ENCODE peak calls at places on chromosome 3, in five cellular contexts. A is body of pancreas, E is HCT116, U is adrenal gland, L is erythroblast. Q is an unnamed sample.

GRCh38 chr3:13795816-13796215 is 84.1 kb downstream of the WNT7A start:
- DNase-seq in A (no peak), E (no peak), U (no peak), L (no peak), Q (no peak)

GRCh38 chr3:157160652-157161480 is 919 bp upstream of the CCNL1 start:
- DNase-seq in A (peak), E (peak), U (peak), L (peak), Q (peak)

GRCh38 chr3:25438791-25439555 is 10.9 kb downstream of the RARB start:
- DNase-seq in A (no peak), E (no peak), U (no peak), L (no peak), Q (no peak)

GRCh38 chr3:52193059-52193458 is 4.9 kb upstream of the ALAS1 start:
- DNase-seq in A (no peak), E (no peak), U (peak), L (no peak), Q (peak)

GRCh38 chr3:154921351-154921750 is 158.8 kb upstream of the MME start:
- DNase-seq in A (no peak), E (no peak), U (no peak), L (no peak), Q (no peak)

GRCh38 chr3:65968996-65969395 is 69.7 kb downstream of the MAGI1 start:
- DNase-seq in A (no peak), E (no peak), U (no peak), L (no peak), Q (no peak)

GRCh38 chr3:141303481-141304223 is 64.7 kb upstream of the ZBTB38 start:
- DNase-seq in A (peak), E (peak), U (peak), L (peak), Q (peak)

GRCh38 chr3:197306374-197307086 is 8.1 kb upstream of the DLG1 start:
- DNase-seq in A (no peak), E (no peak), U (no peak), L (no peak), Q (no peak)

GRCh38 chr3:149883134-149883533 is 70.1 kb downstream of the RNF13 start:
- DNase-seq in A (no peak), E (no peak), U (no peak), L (no peak), Q (no peak)

GRCh38 chr3:126659915-126660886 is 5.3 kb upstream of the TXNRD3 start:
- DNase-seq in A (no peak), E (no peak), U (no peak), L (no peak), Q (peak)

GRCh38 chr3:66836363-66837152 is 161.5 kb upstream of the KBTBD8 start:
- DNase-seq in A (no peak), E (no peak), U (no peak), L (no peak), Q (no peak)

GRCh38 chr3:139937674-139938279 is 2.8 kb downstream of the CLSTN2 start:
- DNase-seq in A (peak), E (peak), U (peak), L (peak), Q (peak)

GRCh38 chr3:141115752-141116541 is 64.8 kb downstream of the SPSB4 start:
- DNase-seq in A (no peak), E (no peak), U (no peak), L (no peak), Q (no peak)

GRCh38 chr3:172189987-172190603 is 150.7 kb downstream of the FNDC3B start:
- DNase-seq in A (no peak), E (no peak), U (no peak), L (no peak), Q (no peak)

GRCh38 chr3:182726258-182727142 is 66.8 kb upstream of the ATP11B start:
- DNase-seq in A (no peak), E (no peak), U (no peak), L (peak), Q (no peak)

GRCh38 chr3:81105761-81106160 is 655.7 kb downstream of the GBE1 start:
- DNase-seq in A (no peak), E (no peak), U (no peak), L (no peak), Q (no peak)

GRCh38 chr3:157087398-157088132 is 72.4 kb downstream of the CCNL1 start:
- DNase-seq in A (no peak), E (peak), U (no peak), L (no peak), Q (no peak)

GRCh38 chr3:179907784-179908482 is 128.8 kb downstream of the PEX5L start:
- DNase-seq in A (peak), E (no peak), U (no peak), L (no peak), Q (no peak)

GRCh38 chr3:15438988-15439387 is 11.6 kb downstream of the EAF1 start:
- DNase-seq in A (no peak), E (no peak), U (no peak), L (peak), Q (no peak)

GRCh38 chr3:34005886-34006285 is 207.5 kb downstream of the PDCD6IP start:
- DNase-seq in A (no peak), E (no peak), U (no peak), L (no peak), Q (peak)

GRCh38 chr3:15345608-15346137 is 13.3 kb upstream of the SH3BP5 start:
- DNase-seq in A (no peak), E (no peak), U (no peak), L (no peak), Q (no peak)

GRCh38 chr3:119639494-119640350 is 20.7 kb downstream of the POPDC2 start:
- DNase-seq in A (no peak), E (no peak), U (no peak), L (peak), Q (no peak)

GRCh38 chr3:126468028-126468891 is 7.4 kb downstream of the ZXDC start:
- DNase-seq in A (peak), E (no peak), U (no peak), L (peak), Q (no peak)

GRCh38 chr3:24229468-24230263 is 265.0 kb downstream of the THRB start:
- DNase-seq in A (no peak), E (no peak), U (no peak), L (no peak), Q (no peak)

GRCh38 chr3:168047190-168047795 is 48.4 kb downstream of the GOLIM4 start:
- DNase-seq in A (no peak), E (peak), U (no peak), L (peak), Q (peak)

DNA sequence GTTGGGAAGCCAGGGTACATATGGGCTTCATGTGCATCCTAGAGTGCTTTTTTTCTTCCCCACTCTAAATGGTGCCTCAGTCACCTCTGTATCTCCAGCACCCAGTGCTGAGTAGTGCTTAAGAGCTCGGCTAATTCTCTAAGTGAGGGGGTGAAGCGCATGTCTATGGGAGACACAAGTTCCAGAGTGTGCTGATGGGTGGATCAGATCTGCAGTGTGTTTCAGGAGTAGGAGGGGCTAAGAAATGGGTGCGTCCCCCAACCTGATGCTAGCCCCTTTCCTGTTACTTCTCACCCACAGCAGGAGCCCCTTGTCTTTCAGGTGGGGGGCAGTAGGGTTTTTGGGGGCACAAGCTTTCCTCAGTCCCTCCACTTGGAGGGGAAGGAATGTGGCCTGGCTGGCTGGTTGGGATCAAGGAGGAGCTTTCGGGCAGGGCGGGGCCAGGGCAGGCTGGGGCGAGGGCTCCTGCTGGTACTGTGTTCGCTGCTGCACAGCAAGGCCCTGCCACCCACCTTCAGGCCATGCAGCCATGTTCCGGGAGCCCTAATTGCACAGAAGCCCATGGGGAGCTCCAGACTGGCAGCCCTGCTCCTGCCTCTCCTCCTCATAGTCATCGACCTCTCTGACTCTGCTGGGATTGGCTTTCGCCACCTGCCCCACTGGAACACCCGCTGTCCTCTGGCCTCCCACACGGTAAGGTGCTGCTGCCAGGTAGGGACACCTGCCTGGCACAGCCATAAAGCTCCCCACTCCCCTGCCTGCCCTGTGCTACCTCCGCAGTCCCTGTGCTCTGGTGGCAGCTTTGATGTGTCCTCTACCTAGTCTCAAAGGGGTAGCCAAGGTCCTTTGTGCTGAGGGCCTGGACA is at the start of gene IL17RE:
- DNase-seq in A (peak), E (no peak), U (no peak), L (peak), Q (no peak)
- TF ChIP-seq POLR2A in A (peak), E (no peak), U (no peak), L (no peak), Q (no peak)

GRCh38 chr3:50122661-50123391 is 32.3 kb upstream of the SEMA3F start:
- DNase-seq in A (no peak), E (no peak), U (no peak), L (no peak), Q (no peak)

GRCh38 chr3:50123394-50124361 is 31.4 kb upstream of the SEMA3F start:
- DNase-seq in A (no peak), E (no peak), U (no peak), L (no peak), Q (no peak)

GRCh38 chr3:50120364-50121095 is 31.8 kb downstream of the RBM5 start:
- DNase-seq in A (no peak), E (no peak), U (no peak), L (no peak), Q (no peak)

GRCh38 chr3:50121416-50122032 is 32.8 kb downstream of the RBM5 start:
- DNase-seq in A (peak), E (peak), U (peak), L (peak), Q (peak)

DNA sequence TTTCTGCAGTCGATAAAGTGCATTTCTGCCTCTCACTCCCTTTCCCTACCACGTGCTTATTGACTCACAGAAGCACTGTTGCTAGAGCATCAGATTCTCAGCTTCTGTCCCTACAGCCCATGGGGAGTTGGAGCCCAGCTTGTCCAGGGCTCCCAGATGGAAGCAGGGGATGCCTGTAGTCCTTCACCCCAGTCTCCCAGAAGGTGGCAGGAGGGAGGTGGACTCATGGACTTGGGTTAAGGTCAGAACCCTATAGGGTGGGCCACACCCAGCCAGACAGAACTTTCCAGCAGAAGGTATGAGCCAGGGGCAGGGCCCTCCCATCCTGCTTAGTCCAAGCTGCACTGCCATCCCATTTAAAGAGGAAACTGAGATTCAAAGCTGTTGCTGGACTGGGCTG is 33.1 kb upstream of the SEMA3F start:
- DNase-seq in A (no peak), E (no peak), U (no peak), L (peak), Q (no peak)
- TF ChIP-seq POLR2A in A (no peak), E (no peak), U (no peak), L (no peak), Q (no peak)

DNA sequence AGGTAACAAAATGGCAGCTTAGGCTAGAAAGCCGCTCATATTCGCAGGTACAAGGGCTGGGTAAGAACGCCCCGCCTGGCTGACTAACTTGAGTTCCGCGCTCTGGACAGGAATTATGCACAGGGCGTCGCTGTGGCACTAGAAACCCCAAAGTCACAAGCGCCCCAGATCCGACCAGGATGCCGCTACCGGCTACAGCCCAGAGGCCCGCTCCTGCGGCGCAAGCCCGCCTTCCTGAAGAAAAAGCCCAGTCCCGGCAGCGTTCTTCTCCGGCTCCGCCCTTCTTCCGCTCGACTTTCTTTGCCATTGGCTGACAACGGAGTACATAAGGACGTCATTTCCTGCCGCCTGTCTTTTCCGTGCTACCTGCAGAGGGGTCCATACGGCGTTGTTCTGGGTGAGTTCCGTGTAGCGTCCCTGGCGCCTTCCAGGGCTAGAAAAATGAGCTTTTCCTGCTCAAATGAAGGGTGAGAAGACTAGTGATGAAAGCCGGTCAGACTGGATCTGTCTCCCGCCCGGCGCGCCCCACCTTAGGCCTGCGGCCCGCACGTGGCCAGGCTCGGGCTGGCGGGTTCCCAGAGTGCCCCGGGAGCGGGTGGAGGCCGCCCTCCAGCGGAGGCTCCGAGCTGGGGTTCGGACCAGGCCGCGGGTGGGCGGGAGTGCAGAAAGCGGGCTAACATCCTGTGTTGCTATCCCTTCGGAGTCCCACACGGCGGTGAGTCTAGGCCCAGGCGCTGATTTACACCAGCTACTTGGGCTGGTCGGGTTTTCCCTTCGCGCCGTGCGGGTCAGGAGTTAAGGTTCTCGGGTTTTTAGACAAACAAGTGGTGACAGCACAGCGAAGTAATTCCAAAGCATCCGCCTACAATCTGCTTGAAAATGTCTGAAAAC is at the start of gene RPSA:
- DNase-seq in A (peak), E (peak), U (peak), L (peak), Q (peak)
- TF ChIP-seq POLR2A in A (peak), E (peak), U (peak), L (peak), Q (peak)

DNA sequence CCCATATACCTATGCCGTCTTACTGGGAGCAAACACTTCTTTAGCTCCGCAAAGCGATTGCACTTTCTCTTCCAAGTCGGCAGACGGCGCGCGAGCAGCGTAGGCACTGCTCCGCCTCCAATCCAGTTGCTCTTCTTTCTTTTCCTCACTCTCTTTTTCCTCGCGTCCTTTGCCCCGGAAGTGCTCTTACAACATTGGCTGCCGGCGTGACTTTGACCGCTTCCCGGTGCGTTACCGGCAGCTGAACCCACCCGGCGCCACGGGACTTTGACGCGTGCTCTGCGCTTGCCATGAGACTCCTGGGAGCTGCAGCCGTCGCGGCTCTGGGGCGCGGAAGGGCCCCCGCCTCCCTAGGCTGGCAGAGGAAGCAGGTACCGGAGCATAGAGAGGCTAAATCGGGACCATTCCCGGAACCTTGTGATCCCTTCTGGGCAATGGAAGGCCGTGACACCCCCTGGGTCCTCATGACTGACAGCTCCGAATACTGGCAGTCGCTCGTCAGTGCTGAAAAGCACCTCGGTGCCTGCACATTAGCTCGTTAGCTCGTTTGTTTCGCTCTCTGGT is at the start of gene GFM1:
- DNase-seq in A (peak), E (peak), U (peak), L (peak), Q (peak)
- TF ChIP-seq POLR2A in A (peak), E (no peak), U (peak), L (peak), Q (peak)

GRCh38 chr3:58576716-58577115 is 475 bp downstream of the FAM107A start:
- DNase-seq in A (no peak), E (no peak), U (no peak), L (no peak), Q (no peak)

GRCh38 chr3:58574682-58575081 is 2.5 kb downstream of the FAM107A start:
- DNase-seq in A (no peak), E (no peak), U (no peak), L (no peak), Q (no peak)

GRCh38 chr3:58578873-58579272 is 1.7 kb upstream of the FAM107A start:
- DNase-seq in A (no peak), E (no peak), U (no peak), L (no peak), Q (no peak)

GRCh38 chr3:58575986-58576652 is 1.1 kb downstream of the FAM107A start:
- DNase-seq in A (peak), E (no peak), U (no peak), L (no peak), Q (no peak)

DNA sequence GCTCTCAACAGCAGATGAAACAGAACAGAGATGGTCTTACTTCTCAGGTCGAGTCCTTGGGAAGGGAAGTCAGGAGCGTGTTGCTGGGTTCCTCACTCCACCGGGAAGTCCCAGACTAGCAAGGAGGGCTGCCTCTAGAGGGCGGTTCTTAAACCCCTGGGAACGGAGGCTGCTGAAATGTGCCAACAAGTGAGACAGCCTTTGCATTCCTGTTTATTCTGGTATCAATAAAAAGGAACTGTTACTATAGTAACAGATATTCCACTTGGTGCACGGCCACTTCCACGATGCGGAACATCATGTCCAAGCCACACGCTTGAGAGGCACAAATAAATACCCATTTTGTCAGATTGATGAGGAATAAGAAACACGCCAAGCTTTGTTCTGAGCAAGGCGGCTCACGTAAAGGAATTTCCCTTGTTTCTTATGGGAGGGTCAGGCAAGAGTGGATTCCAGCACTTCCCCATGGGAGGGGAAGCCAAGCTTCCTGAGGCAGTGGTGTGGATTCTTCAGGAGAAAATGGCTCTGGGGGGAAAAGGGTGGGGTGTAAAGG is at the start of gene FAM107A:
- DNase-seq in A (peak), E (no peak), U (no peak), L (no peak), Q (no peak)
- TF ChIP-seq POLR2A in A (no peak), E (no peak), U (no peak), L (no peak), Q (no peak)

DNA sequence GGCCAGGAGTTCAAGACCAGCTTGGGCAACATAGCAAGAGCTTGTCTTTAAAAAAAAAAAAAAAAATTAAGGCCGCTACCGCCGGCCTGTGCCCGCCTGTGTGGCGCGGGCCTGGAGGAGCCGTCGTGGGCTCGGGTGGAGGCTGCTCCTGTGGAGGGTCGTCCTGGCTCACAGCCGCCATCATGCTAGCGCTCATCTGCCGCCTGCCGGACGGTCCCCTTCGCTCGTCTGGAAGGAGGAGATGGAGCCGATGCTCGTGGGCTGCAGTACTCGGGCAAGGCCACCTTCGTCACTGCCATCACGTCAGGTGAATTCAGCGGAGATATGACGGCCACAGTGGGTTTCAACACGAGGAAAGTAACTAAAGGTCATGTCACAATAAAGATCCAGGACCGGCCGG is 37.4 kb downstream of the TFRC start:
- DNase-seq in A (no peak), E (no peak), U (no peak), L (no peak), Q (no peak)
- TF ChIP-seq POLR2A in A (no peak), E (no peak), U (no peak), L (no peak), Q (no peak)